ENCODE peak calls at places on chromosomes 6 and 20, in six cellular contexts. One of them, this sample, is unnamed.

GRCh38 chr6:160139420-160139851 is 17.8 kb downstream of the SLC22A1 start:
- DNase-seq in AG08395: peak; percentile 84
- DNase-seq in fibroblast of the conjunctiva: peak; percentile 87
- DNase-seq in ovary: peak; percentile 62
- DNase-seq in Ammon's horn: no peak
- DNase-seq in NCI-H1417: no peak
- DNase-seq in this sample: no peak

GRCh38 chr20:4502756-4503155 is 219.0 kb upstream of the PRND start:
- DNase-seq in ovary: no peak
- DNase-seq in Ammon's horn: no peak
- DNase-seq in fibroblast of the conjunctiva: no peak
- DNase-seq in NCI-H1417: no peak
- DNase-seq in AG08395: no peak
- DNase-seq in this sample: no peak

GRCh38 chr6:29388533-29388932 is 6.9 kb upstream of the OR12D2 start:
- DNase-seq in ovary: no peak
- DNase-seq in Ammon's horn: no peak
- DNase-seq in NCI-H1417: no peak
- DNase-seq in fibroblast of the conjunctiva: no peak
- DNase-seq in AG08395: no peak
- DNase-seq in this sample: no peak

GRCh38 chr6:17984822-17985660 is 2.4 kb downstream of the KIF13A start:
- DNase-seq in AG08395: peak; percentile 14
- DNase-seq in fibroblast of the conjunctiva: no peak
- DNase-seq in Ammon's horn: no peak
- DNase-seq in ovary: no peak
- DNase-seq in NCI-H1417: no peak
- DNase-seq in this sample: no peak

GRCh38 chr6:16523550-16524379 is 237.5 kb downstream of the ATXN1 start:
- DNase-seq in ovary: no peak
- DNase-seq in NCI-H1417: no peak
- DNase-seq in AG08395: peak; percentile 92
- DNase-seq in fibroblast of the conjunctiva: peak; percentile 47
- DNase-seq in Ammon's horn: no peak
- DNase-seq in this sample: no peak

GRCh38 chr6:79763301-79763700 is 132.2 kb downstream of the SH3BGRL2 start:
- DNase-seq in Ammon's horn: no peak
- DNase-seq in fibroblast of the conjunctiva: no peak
- DNase-seq in NCI-H1417: no peak
- DNase-seq in AG08395: no peak
- DNase-seq in ovary: no peak
- DNase-seq in this sample: no peak

GRCh38 chr6:15296735-15297134 is 50.9 kb downstream of the JARID2 start:
- DNase-seq in Ammon's horn: no peak
- DNase-seq in AG08395: no peak
- DNase-seq in fibroblast of the conjunctiva: no peak
- DNase-seq in ovary: no peak
- DNase-seq in NCI-H1417: no peak
- DNase-seq in this sample: no peak

GRCh38 chr6:43113431-43114260 is 37.5 kb downstream of the PTK7 start:
- DNase-seq in AG08395: no peak
- DNase-seq in Ammon's horn: no peak
- DNase-seq in NCI-H1417: peak; percentile 95
- DNase-seq in ovary: no peak
- DNase-seq in fibroblast of the conjunctiva: no peak
- DNase-seq in this sample: no peak

GRCh38 chr6:148179786-148180185 is 162.9 kb upstream of the SASH1 start:
- DNase-seq in fibroblast of the conjunctiva: no peak
- DNase-seq in ovary: no peak
- DNase-seq in AG08395: peak; percentile 44
- DNase-seq in Ammon's horn: no peak
- DNase-seq in NCI-H1417: peak; percentile 59
- DNase-seq in this sample: no peak

GRCh38 chr6:96604420-96604819 is 41.5 kb downstream of the FHL5 start:
- DNase-seq in fibroblast of the conjunctiva: no peak
- DNase-seq in ovary: no peak
- DNase-seq in AG08395: no peak
- DNase-seq in NCI-H1417: peak; percentile 96
- DNase-seq in Ammon's horn: no peak
- DNase-seq in this sample: no peak

GRCh38 chr6:131163886-131164285 is 28.6 kb downstream of the AKAP7 start:
- DNase-seq in Ammon's horn: peak; percentile 52
- DNase-seq in AG08395: no peak
- DNase-seq in NCI-H1417: no peak
- DNase-seq in ovary: no peak
- DNase-seq in fibroblast of the conjunctiva: no peak
- DNase-seq in this sample: no peak

GRCh38 chr6:74735304-74735703 is 470.5 kb downstream of the COL12A1 start:
- DNase-seq in Ammon's horn: no peak
- DNase-seq in fibroblast of the conjunctiva: peak; percentile 95
- DNase-seq in AG08395: peak; percentile 73
- DNase-seq in ovary: no peak
- DNase-seq in NCI-H1417: no peak
- DNase-seq in this sample: no peak

GRCh38 chr6:90599151-90599550 is 12.3 kb upstream of the MAP3K7 start:
- DNase-seq in NCI-H1417: no peak
- DNase-seq in ovary: no peak
- DNase-seq in AG08395: no peak
- DNase-seq in Ammon's horn: no peak
- DNase-seq in fibroblast of the conjunctiva: no peak
- DNase-seq in this sample: no peak

GRCh38 chr6:151349651-151350270 is 41.6 kb downstream of the ZBTB2 start:
- DNase-seq in AG08395: no peak
- DNase-seq in Ammon's horn: no peak
- DNase-seq in ovary: no peak
- DNase-seq in NCI-H1417: no peak
- DNase-seq in fibroblast of the conjunctiva: no peak
- DNase-seq in this sample: no peak

GRCh38 chr6:41066867-41067304 is 5.3 kb downstream of the OARD1 start:
- DNase-seq in Ammon's horn: peak; percentile 87
- DNase-seq in AG08395: peak; percentile 58
- DNase-seq in fibroblast of the conjunctiva: peak; percentile 78
- DNase-seq in NCI-H1417: peak; percentile 81
- DNase-seq in ovary: peak; percentile 80
- DNase-seq in this sample: peak; percentile 42

GRCh38 chr6:5464096-5464885 is 203.0 kb downstream of the FARS2 start:
- DNase-seq in ovary: no peak
- DNase-seq in Ammon's horn: no peak
- DNase-seq in AG08395: no peak
- DNase-seq in NCI-H1417: no peak
- DNase-seq in fibroblast of the conjunctiva: no peak
- DNase-seq in this sample: no peak

GRCh38 chr6:81747327-81747726 is 5.2 kb downstream of the TENT5A start:
- DNase-seq in fibroblast of the conjunctiva: no peak
- DNase-seq in Ammon's horn: no peak
- DNase-seq in AG08395: no peak
- DNase-seq in ovary: no peak
- DNase-seq in NCI-H1417: no peak
- DNase-seq in this sample: no peak

GRCh38 chr20:61284752-61285151 is 32.7 kb downstream of the CDH4 start:
- DNase-seq in ovary: no peak
- DNase-seq in AG08395: no peak
- DNase-seq in fibroblast of the conjunctiva: no peak
- DNase-seq in Ammon's horn: no peak
- DNase-seq in NCI-H1417: no peak
- DNase-seq in this sample: no peak

GRCh38 chr6:137849076-137849708 is 17.9 kb upstream of the TNFAIP3 start:
- DNase-seq in Ammon's horn: no peak
- DNase-seq in NCI-H1417: no peak
- DNase-seq in AG08395: no peak
- DNase-seq in ovary: no peak
- DNase-seq in fibroblast of the conjunctiva: no peak
- DNase-seq in this sample: no peak

GRCh38 chr6:141552463-141552862 is 580.3 kb upstream of the GJE1 start:
- DNase-seq in NCI-H1417: peak; percentile 60
- DNase-seq in Ammon's horn: no peak
- DNase-seq in ovary: no peak
- DNase-seq in fibroblast of the conjunctiva: peak; percentile 60
- DNase-seq in AG08395: no peak
- DNase-seq in this sample: no peak

GRCh38 chr6:144767066-144767465 is 481.9 kb downstream of the UTRN start:
- DNase-seq in ovary: no peak
- DNase-seq in fibroblast of the conjunctiva: no peak
- DNase-seq in NCI-H1417: no peak
- DNase-seq in Ammon's horn: no peak
- DNase-seq in AG08395: no peak
- DNase-seq in this sample: no peak

GRCh38 chr20:25418779-25419178 is 11.3 kb downstream of the GINS1 start:
- DNase-seq in Ammon's horn: no peak
- DNase-seq in AG08395: no peak
- DNase-seq in ovary: no peak
- DNase-seq in fibroblast of the conjunctiva: no peak
- DNase-seq in NCI-H1417: no peak
- DNase-seq in this sample: no peak

GRCh38 chr6:3159805-3160781 is 2.7 kb upstream of the TUBB2A start:
- DNase-seq in NCI-H1417: no peak
- DNase-seq in AG08395: no peak
- DNase-seq in Ammon's horn: no peak
- DNase-seq in fibroblast of the conjunctiva: no peak
- DNase-seq in ovary: no peak
- DNase-seq in this sample: peak; percentile 53

GRCh38 chr6:54717849-54718455 is 128.6 kb upstream of the FAM83B start:
- DNase-seq in AG08395: peak; percentile 15
- DNase-seq in fibroblast of the conjunctiva: peak; percentile 24
- DNase-seq in Ammon's horn: peak; percentile 46
- DNase-seq in ovary: no peak
- DNase-seq in NCI-H1417: peak; percentile 85
- DNase-seq in this sample: peak; percentile 8

GRCh38 chr6:154752015-154752414 is 18.8 kb downstream of the SCAF8 start:
- DNase-seq in Ammon's horn: no peak
- DNase-seq in fibroblast of the conjunctiva: no peak
- DNase-seq in AG08395: no peak
- DNase-seq in ovary: no peak
- DNase-seq in NCI-H1417: no peak
- DNase-seq in this sample: no peak